ENCODE peak calls at places on chromosomes 11 and 22, in ten cellular contexts. Q is astrocyte of the spinal cord, L is thoracic aorta, O is WTC11, Y is prostate gland, N is mesothelial cell of epicardium, K is body of pancreas, C is HFF-Myc, S is transverse colon, X is dorsolateral prefrontal cortex. W is an unnamed sample.

GRCh38 chr22:42655693-42656092 is 6.5 kb upstream of the CYB5R3 start:
- DNase-seq in Q (no peak), N (no peak), X (no peak), C (no peak), L (no peak), Y (no peak), S (peak), O (no peak), K (no peak), W (no peak)

GRCh38 chr11:108561535-108561991 is 32.0 kb downstream of the EXPH5 start:
- DNase-seq in X (no peak), C (no peak), N (no peak), Y (no peak), S (no peak), Q (peak), L (no peak), K (no peak), O (no peak), W (no peak)

GRCh38 chr22:37077802-37078448 is 26.4 kb downstream of the KCTD17 start:
- DNase-seq in K (peak), O (peak), X (no peak), Y (peak), N (peak), S (peak), C (no peak), Q (peak), L (no peak), W (peak)

GRCh38 chr22:29478326-29479276 is 1.4 kb upstream of the NEFH start:
- DNase-seq in C (no peak), S (no peak), X (no peak), Y (no peak), L (no peak), O (peak), K (peak), N (peak), Q (no peak), W (peak)

GRCh38 chr11:30282289-30282631 is 40.6 kb upstream of the ARL14EP start:
- DNase-seq in Q (no peak), C (no peak), S (peak), N (no peak), K (no peak), Y (no peak), O (no peak), X (no peak), L (no peak), W (peak)

GRCh38 chr11:12853652-12854296 is 155.3 kb upstream of the RASSF10 start:
- DNase-seq in Q (no peak), N (no peak), C (no peak), Y (peak), X (no peak), S (peak), L (no peak), K (peak), O (no peak), W (no peak)

GRCh38 chr11:123260511-123261211 is 65.6 kb upstream of the CLMP start:
- DNase-seq in C (no peak), Y (no peak), Q (no peak), O (no peak), L (no peak), S (no peak), X (no peak), N (no peak), K (no peak), W (no peak)

GRCh38 chr11:61281581-61282250 is 13.4 kb downstream of the VWCE start:
- DNase-seq in K (peak), N (peak), X (no peak), Y (no peak), S (peak), O (peak), Q (peak), L (no peak), C (no peak), W (peak)

GRCh38 chr11:36231300-36231699 is 57.9 kb downstream of the COMMD9 start:
- DNase-seq in N (no peak), X (no peak), S (no peak), Q (peak), O (no peak), L (no peak), K (no peak), Y (no peak), C (no peak), W (no peak)

GRCh38 chr11:116458546-116458945 is 314.2 kb downstream of the BUD13 start:
- DNase-seq in C (no peak), S (no peak), O (no peak), Y (no peak), L (no peak), X (no peak), N (no peak), Q (no peak), K (no peak), W (no peak)

GRCh38 chr11:116454951-116455350 is 317.8 kb downstream of the BUD13 start:
- DNase-seq in C (no peak), L (no peak), K (no peak), X (no peak), S (no peak), O (no peak), Q (no peak), N (no peak), Y (no peak), W (no peak)

GRCh38 chr11:116452447-116452846 is 320.3 kb downstream of the BUD13 start:
- DNase-seq in X (no peak), O (no peak), K (no peak), Y (no peak), Q (no peak), S (no peak), C (no peak), N (no peak), L (no peak), W (no peak)

GRCh38 chr11:116457336-116458007 is 315.3 kb downstream of the BUD13 start:
- DNase-seq in N (no peak), Y (no peak), S (no peak), C (no peak), Q (no peak), O (no peak), L (no peak), K (no peak), X (no peak), W (no peak)

DNA sequence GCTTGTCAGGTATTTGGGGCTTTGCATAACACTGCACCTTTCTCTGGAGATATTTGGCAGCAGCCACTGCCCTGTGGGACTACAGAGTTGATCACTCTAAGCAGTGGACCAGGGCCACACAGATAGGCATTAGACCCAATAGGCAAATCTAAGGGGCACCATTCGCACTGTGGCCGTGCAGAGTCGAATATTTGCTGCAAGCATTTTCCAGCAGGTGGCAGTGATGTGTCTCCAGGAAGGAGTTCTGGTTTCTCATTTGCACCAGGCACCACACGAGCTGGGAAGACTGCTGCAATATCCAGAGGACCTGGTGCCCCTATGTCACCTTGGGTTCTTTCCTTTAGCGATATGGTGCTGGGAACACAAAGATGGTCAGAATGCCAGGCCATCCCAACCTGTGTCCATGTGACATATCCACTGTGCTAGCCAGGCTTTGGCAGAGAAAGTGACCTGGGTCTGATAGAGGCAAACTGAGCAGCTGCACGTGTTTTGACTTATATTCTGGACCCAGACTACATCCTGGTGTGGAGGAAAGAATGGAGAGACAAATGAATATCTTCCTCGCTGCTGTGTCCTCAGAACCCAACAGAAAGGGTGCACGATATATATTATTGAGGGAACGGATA is 318.7 kb downstream of the BUD13 start:
- DNase-seq in K (peak), Q (peak), C (peak), L (no peak), X (peak), Y (peak), S (peak), O (peak), N (peak), W (peak)
- TF ChIP-seq CTCF in K (peak), Q (peak), C (peak), L (peak), X (peak), Y (peak), S (peak), O (no peak), N (peak), W (peak)

GRCh38 chr11:26286472-26287066 is 45.4 kb upstream of the ANO3 start:
- DNase-seq in K (peak), C (no peak), N (no peak), Q (peak), L (no peak), Y (no peak), S (no peak), O (peak), X (no peak), W (peak)
- TF ChIP-seq CTCF in K (peak), C (peak), N (no peak), Q (peak), L (no peak), Y (no peak), S (no peak), O (no peak), X (no peak), W (no peak)

DNA sequence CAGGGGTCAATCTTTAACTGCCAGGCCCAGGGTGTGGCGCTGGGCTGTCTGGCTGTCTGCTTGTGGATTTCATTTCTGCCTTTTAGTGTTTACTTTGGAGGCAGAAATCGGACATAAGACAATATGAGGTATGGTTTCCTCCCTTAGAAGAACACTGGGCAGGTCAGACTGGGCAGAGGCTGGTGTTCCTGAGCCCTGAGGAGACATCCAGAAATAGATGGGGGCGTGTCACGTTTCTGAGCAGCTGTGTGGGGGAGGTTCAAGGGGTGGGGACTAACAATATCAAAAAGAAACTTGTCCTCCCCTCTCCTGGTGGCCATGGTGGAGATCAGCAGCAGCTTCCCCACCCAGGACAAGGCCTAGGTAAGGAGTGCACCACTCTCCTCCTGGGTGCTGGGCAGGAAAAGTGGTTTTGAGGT is at the start of gene ART1:
- DNase-seq in N (no peak), K (no peak), X (no peak), Y (no peak), C (no peak), L (no peak), O (no peak), Q (no peak), S (no peak), W (no peak)
- TF ChIP-seq CTCF in N (no peak), K (no peak), X (no peak), Y (no peak), C (no peak), L (no peak), O (no peak), Q (no peak), S (no peak), W (no peak)

GRCh38 chr11:63491240-63491587 is 247 bp upstream of the PLAAT5 start:
- DNase-seq in Q (no peak), Y (no peak), N (no peak), L (no peak), C (no peak), O (no peak), K (no peak), S (no peak), X (no peak), W (no peak)

GRCh38 chr11:63491614-63492372 is 826 bp upstream of the PLAAT5 start:
- DNase-seq in N (no peak), Q (no peak), C (no peak), X (no peak), S (no peak), Y (no peak), K (peak), L (no peak), O (no peak), W (no peak)

GRCh38 chr11:63490551-63491239 is at the start of gene PLAAT5:
- DNase-seq in C (no peak), X (peak), K (peak), Y (no peak), N (peak), O (peak), Q (no peak), S (peak), L (no peak), W (peak)

GRCh38 chr11:63488789-63489188 is 2.2 kb downstream of the PLAAT5 start:
- DNase-seq in X (no peak), S (no peak), N (no peak), Q (no peak), Y (no peak), C (no peak), K (no peak), L (no peak), O (no peak), W (no peak)

GRCh38 chr11:63489879-63490278 is 1.1 kb downstream of the PLAAT5 start:
- DNase-seq in X (no peak), O (peak), C (no peak), K (peak), N (no peak), L (no peak), Y (no peak), Q (peak), S (no peak), W (no peak)
- TF ChIP-seq CTCF in X (no peak), O (no peak), C (no peak), K (peak), N (no peak), L (no peak), Y (no peak), Q (no peak), S (no peak), W (no peak)